ENCODE peak calls at places on chromosome 16, in five cellular contexts. B is Peyer's patch, X is endodermal cell, V is dorsolateral prefrontal cortex, C is H1. H is an unnamed sample.

GRCh38 chr16:75108792-75109731 is 7.5 kb downstream of the LDHD start:
- DNase-seq in B (peak; percentile 61), X (peak; percentile 61), V (peak; percentile 83), C (no peak), H (peak; percentile 88)

GRCh38 chr16:11296706-11297491 is 15.8 kb upstream of the PRM1 start:
- DNase-seq in B (peak; percentile 56), X (no peak), V (no peak), C (no peak), H (no peak)

GRCh38 chr16:854808-855410 is 54.4 kb upstream of the GNG13 start:
- DNase-seq in B (no peak), X (no peak), V (no peak), C (no peak), H (no peak)

GRCh38 chr16:89970011-89970410 is 21.5 kb downstream of the DEF8 start:
- DNase-seq in B (no peak), X (no peak), V (no peak), C (no peak), H (no peak)

GRCh38 chr16:89764711-89765201 is 43.4 kb downstream of the ZNF276 start:
- DNase-seq in B (peak; percentile 86), X (no peak), V (no peak), C (no peak), H (no peak)

GRCh38 chr16:3659200-3659599 is 4.7 kb downstream of the DNASE1 start:
- DNase-seq in B (no peak), X (peak; percentile 12), V (no peak), C (no peak), H (peak; percentile 58)

GRCh38 chr16:54280751-54281150 is 5.8 kb downstream of the IRX3 start:
- DNase-seq in B (no peak), X (no peak), V (no peak), C (no peak), H (peak; percentile 22)

GRCh38 chr16:31005350-31006085 is 4.9 kb downstream of the STX1B start:
- DNase-seq in B (no peak), X (peak; percentile 32), V (no peak), C (no peak), H (no peak)

GRCh38 chr16:28139530-28139929 is 72.2 kb downstream of the XPO6 start:
- DNase-seq in B (no peak), X (no peak), V (no peak), C (no peak), H (no peak)

GRCh38 chr16:27330542-27330941 is 16.8 kb downstream of the IL4R start:
- DNase-seq in B (no peak), X (peak; percentile 71), V (no peak), C (no peak), H (peak; percentile 97)

GRCh38 chr16:15477802-15478201 is 43.4 kb downstream of the BMERB1 start:
- DNase-seq in B (no peak), X (no peak), V (no peak), C (no peak), H (no peak)

GRCh38 chr16:87017388-87018012 is 299.7 kb downstream of the C16orf95 start:
- DNase-seq in B (no peak), X (peak; percentile 55), V (no peak), C (no peak), H (peak; percentile 79)

GRCh38 chr16:54430491-54431030 is 144.0 kb upstream of the IRX3 start:
- DNase-seq in B (no peak), X (peak; percentile 56), V (no peak), C (no peak), H (peak; percentile 91)

GRCh38 chr16:89700649-89701424 is 668 bp downstream of the SPATA2L start:
- DNase-seq in B (peak; percentile 58), X (peak; percentile 88), V (no peak), C (peak; percentile 76), H (no peak)

GRCh38 chr16:8936421-8936820 is 27.3 kb downstream of the USP7 start:
- DNase-seq in B (peak; percentile 43), X (peak; percentile 92), V (no peak), C (no peak), H (no peak)

GRCh38 chr16:66905633-66906539 is 12.8 kb downstream of the CDH16 start:
- DNase-seq in B (no peak), X (peak; percentile 75), V (no peak), C (no peak), H (no peak)

GRCh38 chr16:4136229-4136813 is 20.1 kb upstream of the ADCY9 start:
- DNase-seq in B (no peak), X (peak; percentile 87), V (no peak), C (no peak), H (no peak)

GRCh38 chr16:53078247-53078646 is 23.5 kb downstream of the CHD9 start:
- DNase-seq in B (no peak), X (no peak), V (no peak), C (no peak), H (no peak)
- H3K4me3 ChIP-seq in B (no peak overlapping the region), X (no peak overlapping the region), V (no peak overlapping the region), C (no peak overlapping the region), H (no peak overlapping the region)

GRCh38 chr16:50509521-50510341 is 38.5 kb upstream of the NKD1 start:
- DNase-seq in B (peak; percentile 29), X (peak; percentile 91), V (no peak), C (peak; percentile 95), H (peak; percentile 6)
- TF ChIP-seq CTCF in B (peak; percentile 48), X (peak; percentile 97), V (peak; percentile 68), C (peak; percentile 83), H (peak; percentile 77)

DNA sequence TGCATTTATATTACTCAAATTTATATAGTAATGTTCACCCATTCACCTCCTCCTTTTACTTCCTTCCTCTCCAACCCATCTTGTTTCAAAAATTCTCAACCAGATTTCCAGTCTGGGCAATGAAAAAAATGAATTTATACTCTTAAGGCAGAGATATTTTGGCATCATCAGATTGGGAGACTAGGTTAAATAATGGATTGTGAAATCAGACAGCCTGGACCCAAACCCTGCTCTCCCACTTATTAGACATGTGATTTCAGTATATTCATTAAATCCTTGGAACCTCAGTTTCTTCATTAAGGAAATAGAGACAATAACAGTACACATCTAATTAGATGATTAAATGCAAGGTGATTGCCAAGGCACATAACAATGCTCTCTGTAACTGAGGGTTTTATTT is 7.8 kb downstream of the ACSM1 start:
- DNase-seq in B (no peak), X (no peak), V (no peak), C (no peak), H (no peak)
- H3K4me3 ChIP-seq in B (no peak overlapping the region), X (no peak overlapping the region), V (no peak overlapping the region), C (no peak overlapping the region), H (no peak overlapping the region)

DNA sequence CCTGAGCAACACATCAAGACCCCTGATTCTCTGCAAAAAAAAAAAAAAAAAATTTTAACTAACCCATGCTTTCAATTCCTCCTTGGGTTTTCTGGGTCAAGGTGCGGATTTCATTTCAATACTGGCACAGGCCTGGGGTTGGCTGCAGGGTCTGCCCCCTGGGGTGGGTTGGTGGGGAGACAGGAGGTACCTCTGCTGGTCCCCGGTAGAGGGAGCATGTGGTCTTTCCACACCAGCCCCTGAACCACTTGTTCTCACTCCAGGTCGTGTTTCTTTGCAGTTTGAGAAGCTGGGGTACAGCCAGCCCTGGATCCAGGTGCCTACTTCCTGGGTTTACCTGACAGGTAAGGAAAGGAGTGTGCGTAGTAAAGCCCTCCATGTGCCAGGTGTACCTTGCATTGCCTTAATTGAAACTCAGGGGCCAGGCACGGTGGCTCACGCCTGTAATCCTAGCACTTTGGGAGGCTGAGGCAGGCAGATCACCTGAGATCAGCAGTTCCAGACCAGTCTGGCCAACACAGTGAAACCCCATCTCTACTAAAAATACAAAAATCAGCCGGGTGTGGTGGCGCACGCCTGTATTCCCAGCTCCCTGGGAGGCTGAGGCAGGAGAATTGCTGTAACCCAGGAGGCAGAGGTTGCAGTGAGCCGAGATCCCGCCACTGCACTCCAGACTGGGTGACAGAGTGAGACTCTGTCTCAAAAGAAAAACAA is 21.8 kb downstream of the SDR42E2 start:
- DNase-seq in B (no peak), X (peak; percentile 78), V (no peak), C (peak; percentile 77), H (no peak)
- TF ChIP-seq CTCF in B (peak; percentile 13), X (peak; percentile 49), V (no peak), C (peak; percentile 69), H (peak; percentile 19)

DNA sequence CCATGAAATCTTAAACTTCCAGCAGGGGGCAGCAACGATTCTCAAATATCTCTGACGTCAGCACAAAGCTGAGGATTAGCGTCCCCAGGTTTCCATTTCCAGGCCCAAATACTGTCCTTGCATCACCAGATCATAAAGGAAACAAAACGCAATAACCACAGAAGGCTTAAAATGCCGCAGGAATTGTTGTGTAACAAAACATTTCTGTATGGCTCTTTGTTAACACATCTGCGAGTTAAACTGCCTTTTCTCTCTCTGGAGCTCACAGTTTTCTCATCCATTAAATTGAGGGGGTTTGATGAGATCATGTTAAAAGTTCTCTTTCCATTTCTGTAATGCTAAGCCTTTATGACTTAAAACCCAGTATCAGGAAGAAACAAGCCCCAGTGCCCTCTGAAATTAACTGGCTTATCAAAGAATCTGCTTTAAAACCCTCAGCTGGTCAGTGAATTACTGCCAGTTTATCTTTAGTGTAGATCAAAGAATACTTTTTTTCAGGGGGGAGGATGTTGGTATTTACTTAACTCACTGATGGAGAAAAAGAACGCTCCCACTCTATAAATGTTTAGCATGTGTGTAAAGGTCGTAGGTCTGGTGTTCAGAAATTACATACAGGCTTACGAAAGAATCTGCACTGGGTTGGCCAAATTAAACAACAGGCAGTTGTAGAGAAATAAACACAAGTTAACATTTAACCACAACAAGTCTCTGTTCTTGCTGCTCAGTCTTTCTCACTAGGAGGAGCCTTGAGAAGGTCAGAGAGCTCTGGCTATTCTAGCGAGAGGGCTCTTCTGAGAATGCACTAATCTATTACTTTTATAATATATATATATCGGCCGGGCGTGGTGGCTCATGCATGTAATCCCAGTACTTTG is 10.6 kb upstream of the TERF2 start:
- DNase-seq in B (peak; percentile 72), X (peak; percentile 86), V (peak; percentile 55), C (peak; percentile 80), H (peak; percentile 97)
- H3K4me3 ChIP-seq in B (peak overlapping the region; percentile 35), X (no peak overlapping the region), V (no peak overlapping the region), C (no peak overlapping the region), H (no peak overlapping the region)

GRCh38 chr16:73177896-73178295 is 130.0 kb upstream of the ZFHX3 start:
- DNase-seq in B (no peak), X (no peak), V (no peak), C (no peak), H (no peak)

GRCh38 chr16:73172621-73173312 is 124.8 kb upstream of the ZFHX3 start:
- DNase-seq in B (no peak), X (peak; percentile 75), V (no peak), C (peak; percentile 55), H (peak; percentile 95)

GRCh38 chr16:73179671-73180370 is 131.9 kb upstream of the ZFHX3 start:
- DNase-seq in B (no peak), X (no peak), V (no peak), C (no peak), H (no peak)

GRCh38 chr16:73173396-73173795 is 125.5 kb upstream of the ZFHX3 start:
- DNase-seq in B (no peak), X (peak; percentile 59), V (no peak), C (no peak), H (peak; percentile 25)

DNA sequence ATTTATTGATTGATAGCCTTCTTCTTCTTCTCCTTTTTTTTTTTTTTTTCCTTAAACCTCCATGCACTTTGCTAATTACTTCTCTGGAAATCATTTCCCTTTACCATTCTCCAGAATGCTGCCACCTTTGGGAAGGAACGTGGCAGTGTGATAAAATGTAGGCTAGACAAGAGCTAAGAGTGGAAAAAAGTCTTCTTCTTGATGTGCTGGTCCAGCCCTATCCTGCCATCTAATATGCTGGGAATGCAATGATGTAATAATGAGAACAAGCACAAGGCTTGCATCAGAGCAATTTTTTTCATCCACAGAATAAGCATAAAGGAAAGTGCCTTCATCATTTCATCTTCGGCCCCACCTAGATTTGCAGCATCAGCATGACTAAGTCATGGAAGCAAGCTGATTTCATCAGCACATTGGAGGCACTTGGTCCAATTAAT is 128.7 kb upstream of the ZFHX3 start:
- DNase-seq in B (no peak), X (no peak), V (no peak), C (no peak), H (peak; percentile 95)
- TF ChIP-seq CTCF in B (peak; percentile 15), X (peak; percentile 73), V (no peak), C (peak; percentile 15), H (peak; percentile 55)

H was measured in AG10803.